ENCODE peak calls at places on chromosomes 13 and 19, in seven cellular contexts. I is fibroblast of pulmonary artery, Q is heart right ventricle, F is testis, K is ascending aorta, E is AG09309, L is upper lobe of right lung. N is an unnamed sample.

GRCh38 chr13:63614874-63615612 is 2199.4 kb upstream of the PCDH20 start:
- DNase-seq in I (peak), Q (no peak), F (no peak), K (no peak), E (no peak), L (no peak), N (no peak)

GRCh38 chr19:35757231-35757748 is 461 bp upstream of the HSPB6 start:
- DNase-seq in I (peak), Q (peak), F (peak), K (peak), E (peak), L (peak), N (peak)

GRCh38 chr19:21109116-21109515 is 27.1 kb downstream of the ZNF714 start:
- DNase-seq in I (peak), Q (no peak), F (no peak), K (no peak), E (no peak), L (no peak), N (peak)

GRCh38 chr19:48683349-48683748 is 10.5 kb upstream of the NTN5 start:
- DNase-seq in I (peak), Q (peak), F (peak), K (no peak), E (no peak), L (no peak), N (peak)

GRCh38 chr13:32150794-32151193 is 119.2 kb downstream of the FRY start:
- DNase-seq in I (peak), Q (peak), F (peak), K (peak), E (peak), L (no peak), N (peak)

GRCh38 chr19:2014731-2015610 is 543 bp downstream of the BTBD2 start:
- DNase-seq in I (no peak), Q (no peak), F (no peak), K (no peak), E (no peak), L (no peak), N (no peak)

GRCh38 chr13:98270819-98271218 is 93.8 kb upstream of the RNF113B start:
- DNase-seq in I (no peak), Q (no peak), F (no peak), K (no peak), E (no peak), L (no peak), N (peak)

GRCh38 chr13:28464861-28465260 is 30.1 kb downstream of the FLT1 start:
- DNase-seq in I (no peak), Q (no peak), F (no peak), K (no peak), E (no peak), L (no peak), N (no peak)

GRCh38 chr13:93249259-93249917 is 22.8 kb downstream of the GPC6 start:
- DNase-seq in I (peak), Q (no peak), F (no peak), K (no peak), E (peak), L (no peak), N (peak)

GRCh38 chr13:24746618-24747247 is 17.2 kb upstream of the RNF17 start:
- DNase-seq in I (no peak), Q (no peak), F (no peak), K (no peak), E (no peak), L (no peak), N (peak)

GRCh38 chr19:54311486-54311885 is 1.5 kb downstream of the LILRA5 start:
- DNase-seq in I (no peak), Q (no peak), F (no peak), K (no peak), E (no peak), L (no peak), N (no peak)

GRCh38 chr19:41548954-41549688 is 26.8 kb upstream of the CEACAM21 start:
- DNase-seq in I (no peak), Q (peak), F (no peak), K (no peak), E (no peak), L (no peak), N (peak)

GRCh38 chr13:112990783-112991182 is 21.8 kb downstream of the MCF2L start:
- DNase-seq in I (no peak), Q (no peak), F (no peak), K (no peak), E (no peak), L (no peak), N (no peak)

GRCh38 chr13:86193281-86193680 is 394.1 kb upstream of the SLITRK6 start:
- DNase-seq in I (no peak), Q (no peak), F (no peak), K (no peak), E (no peak), L (no peak), N (no peak)

DNA sequence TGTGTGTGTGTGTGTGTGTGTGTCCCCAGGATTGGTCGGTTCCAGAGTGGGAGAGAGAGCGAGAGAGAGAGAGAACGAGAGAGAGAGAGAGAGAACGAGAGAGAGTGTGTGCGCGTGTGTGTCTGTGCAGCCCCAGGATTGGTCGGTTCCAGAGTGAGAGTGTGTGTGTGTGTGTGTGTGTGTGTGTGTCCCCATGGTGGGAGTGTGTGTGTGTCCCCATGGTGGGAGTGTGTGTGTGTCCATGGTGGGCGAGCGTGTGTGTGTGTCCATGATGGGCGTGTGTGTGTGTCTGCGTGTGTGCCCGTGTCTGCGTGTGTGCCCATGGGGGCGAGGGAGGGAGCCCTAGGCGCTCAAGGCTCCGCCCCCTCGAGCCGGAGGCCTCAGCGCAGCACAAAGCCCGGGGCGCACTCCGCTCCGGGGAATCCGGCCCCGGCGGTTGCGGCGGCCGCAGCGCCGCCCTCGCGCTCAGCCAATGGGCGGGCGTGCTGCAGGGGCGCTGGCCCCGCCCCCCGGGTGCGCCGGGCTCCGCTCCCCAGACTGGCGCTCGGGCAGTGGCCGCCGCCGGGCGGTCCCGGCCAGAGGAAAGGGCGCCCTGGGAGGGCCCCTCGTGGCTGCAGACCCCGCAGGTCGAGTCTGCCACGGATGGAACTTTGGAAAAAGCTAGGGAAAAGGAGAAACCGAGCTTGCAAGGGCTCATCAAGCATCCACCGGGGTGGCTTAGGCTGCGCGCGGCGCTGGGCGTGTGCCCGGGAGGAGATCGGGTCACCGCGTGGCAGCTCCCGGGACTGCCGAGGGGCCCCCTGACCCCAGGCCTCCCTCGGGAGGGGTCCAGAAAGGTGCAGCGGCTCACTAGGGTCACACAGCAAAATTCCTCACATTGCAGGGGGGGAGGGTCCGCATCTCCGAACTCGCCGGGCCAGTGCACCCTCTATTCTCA is 96.2 kb downstream of the INSR start:
- DNase-seq in I (peak), Q (peak), F (peak), K (peak), E (peak), L (peak), N (peak)
- TF ChIP-seq CTCF in I (peak), Q (no peak), F (peak), K (peak), E (no peak), L (peak), N (no peak)

DNA sequence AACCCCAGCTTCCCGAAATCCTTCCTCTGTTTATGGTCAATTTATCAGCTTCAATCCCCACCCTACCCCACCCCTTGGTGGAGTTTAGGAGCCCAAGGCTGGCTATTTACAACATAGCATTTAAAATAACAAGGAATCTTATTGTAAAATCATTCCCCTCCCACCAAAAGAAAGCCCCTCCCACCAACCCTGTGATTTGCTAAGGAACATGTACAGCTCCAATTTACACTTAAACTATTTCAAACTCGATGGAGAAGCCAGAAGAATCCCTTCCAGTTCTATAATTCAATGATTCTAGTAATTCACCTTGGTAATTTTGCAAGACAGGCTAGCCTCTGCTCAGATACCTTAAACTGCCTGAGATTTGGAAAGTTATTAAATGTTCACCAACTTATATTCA is 3.0 kb downstream of the LATS2 start:
- DNase-seq in I (no peak), Q (no peak), F (no peak), K (no peak), E (no peak), L (no peak), N (peak)
- H3K4me3 ChIP-seq in I (peak), Q (no peak), F (no peak), K (no peak), E (no peak), L (no peak), N (no peak)

GRCh38 chr19:55454787-55455243 is 6.6 kb downstream of the ISOC2 start:
- DNase-seq in I (peak), Q (no peak), F (peak), K (no peak), E (no peak), L (no peak), N (peak)

GRCh38 chr19:55451522-55452380 is 8.7 kb upstream of the SHISA7 start:
- DNase-seq in I (no peak), Q (no peak), F (no peak), K (no peak), E (no peak), L (no peak), N (no peak)

GRCh38 chr19:55451163-55451521 is 8.0 kb upstream of the SHISA7 start:
- DNase-seq in I (no peak), Q (no peak), F (no peak), K (no peak), E (no peak), L (no peak), N (no peak)

GRCh38 chr19:55453861-55454260 is 7.6 kb downstream of the ISOC2 start:
- DNase-seq in I (no peak), Q (no peak), F (peak), K (no peak), E (no peak), L (no peak), N (no peak)

GRCh38 chr19:55452381-55453325 is 8.8 kb downstream of the ISOC2 start:
- DNase-seq in I (peak), Q (peak), F (peak), K (no peak), E (no peak), L (no peak), N (peak)
- TF ChIP-seq CTCF in I (no peak), Q (no peak), F (no peak), K (no peak), E (no peak), L (no peak), N (no peak)

GRCh38 chr19:39126593-39127187 is 1.1 kb downstream of the PAK4 start:
- DNase-seq in I (peak), Q (no peak), F (peak), K (no peak), E (no peak), L (no peak), N (no peak)

GRCh38 chr19:39125199-39125553 is 410 bp upstream of the PAK4 start:
- DNase-seq in I (no peak), Q (no peak), F (no peak), K (no peak), E (no peak), L (no peak), N (no peak)

GRCh38 chr19:39127812-39128510 is 2.4 kb downstream of the PAK4 start:
- DNase-seq in I (no peak), Q (no peak), F (no peak), K (no peak), E (no peak), L (no peak), N (no peak)

GRCh38 chr19:39125554-39126311 is at the start of gene PAK4:
- DNase-seq in I (peak), Q (peak), F (peak), K (peak), E (peak), L (peak), N (peak)

GRCh38 chr19:39126312-39126561 is 651 bp downstream of the PAK4 start:
- DNase-seq in I (no peak), Q (no peak), F (no peak), K (no peak), E (no peak), L (no peak), N (no peak)
- H3K4me3 ChIP-seq in I (peak), Q (peak), F (peak), K (peak), E (peak), L (peak), N (peak)

GRCh38 chr13:91576590-91576989 is 178.2 kb downstream of the GPC5 start:
- DNase-seq in I (no peak), Q (no peak), F (no peak), K (no peak), E (no peak), L (no peak), N (no peak)
- TF ChIP-seq CTCF in I (no peak), Q (no peak), F (no peak), K (no peak), E (no peak), L (no peak), N (no peak)

GRCh38 chr13:55664178-55664577 is 1476.5 kb upstream of the PRR20A start:
- DNase-seq in I (no peak), Q (no peak), F (no peak), K (no peak), E (no peak), L (no peak), N (no peak)

DNA sequence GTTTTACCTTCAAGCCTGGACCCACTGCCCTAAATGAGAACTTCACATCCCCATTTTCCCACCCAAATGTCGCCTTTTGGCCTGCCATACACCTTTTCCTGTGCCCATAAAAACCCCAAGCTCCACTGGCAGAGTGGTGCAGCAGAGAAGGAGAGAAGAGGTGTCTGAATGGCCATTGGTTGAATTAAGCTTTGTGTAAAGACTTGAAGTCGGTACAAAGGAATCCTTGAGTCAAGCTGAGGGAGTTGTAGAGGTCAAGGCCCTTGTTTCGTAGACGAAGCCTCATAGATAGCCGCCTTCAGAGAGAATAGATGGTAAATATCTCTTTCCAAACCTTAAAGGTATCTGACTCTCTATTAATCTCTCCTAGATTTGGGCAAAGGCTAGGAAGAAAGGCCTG is 1479.2 kb upstream of the PRR20A start:
- DNase-seq in I (no peak), Q (no peak), F (no peak), K (no peak), E (no peak), L (no peak), N (no peak)
- H3K4me3 ChIP-seq in I (no peak), Q (no peak), F (no peak), K (no peak), E (no peak), L (no peak), N (no peak)

GRCh38 chr19:50557009-50557613 is 11.1 kb downstream of the LRRC4B start:
- DNase-seq in I (no peak), Q (no peak), F (no peak), K (no peak), E (no peak), L (no peak), N (no peak)

GRCh38 chr19:50555033-50555432 is 13.2 kb downstream of the LRRC4B start:
- DNase-seq in I (no peak), Q (no peak), F (no peak), K (no peak), E (no peak), L (no peak), N (no peak)

GRCh38 chr19:50558039-50558438 is 10.2 kb downstream of the LRRC4B start:
- DNase-seq in I (no peak), Q (no peak), F (no peak), K (no peak), E (no peak), L (no peak), N (no peak)

GRCh38 chr19:50555447-50556235 is 12.6 kb downstream of the LRRC4B start:
- DNase-seq in I (peak), Q (no peak), F (peak), K (no peak), E (no peak), L (no peak), N (peak)

GRCh38 chr19:50556236-50557008 is 11.8 kb downstream of the LRRC4B start:
- DNase-seq in I (peak), Q (peak), F (peak), K (peak), E (peak), L (peak), N (peak)
- TF ChIP-seq CTCF in I (peak), Q (peak), F (peak), K (peak), E (peak), L (peak), N (peak)

N was measured in cardiac fibroblast.